ENCODE peak calls at places on chromosomes 12 and 14, in nine cellular contexts. A is foreskin keratinocyte; J is CD4-positive, CD25-positive, alpha-beta regulatory T cell; D is left cardiac atrium; O is astrocyte; T is NCI-H2171; E is stomach; K is Karpas-422; Z is myocyte. P is an unnamed sample.

GRCh38 chr14:74945852-74946658 is 9.3 kb downstream of the PGF start:
- DNase-seq in A (peak; percentile 45), J (peak; percentile 69), D (peak; percentile 81), O (peak; percentile 22), T (peak; percentile 24), E (peak; percentile 78), K (peak; percentile 97), Z (peak; percentile 84), P (peak; percentile 81)

GRCh38 chr12:71551529-71551928 is 111.9 kb downstream of the LGR5 start:
- DNase-seq in A (no peak), J (no peak), D (no peak), O (peak; percentile 16), T (no peak), E (no peak), K (no peak), Z (peak; percentile 8), P (no peak)

GRCh38 chr14:100649173-100649519 is 61.9 kb upstream of the BEGAIN start:
- DNase-seq in A (peak; percentile 38), J (no peak), D (no peak), O (peak; percentile 69), T (no peak), E (no peak), K (no peak), Z (no peak), P (no peak)

GRCh38 chr14:93804654-93805053 is 16.4 kb upstream of the PRIMA1 start:
- DNase-seq in A (no peak), J (no peak), D (no peak), O (no peak), T (no peak), E (no peak), K (peak; percentile 76), Z (no peak), P (no peak)

GRCh38 chr14:60646202-60646886 is 2.9 kb downstream of the SIX1 start:
- DNase-seq in A (no peak), J (no peak), D (no peak), O (no peak), T (peak; percentile 94), E (no peak), K (no peak), Z (peak; percentile 89), P (peak; percentile 66)

GRCh38 chr14:100636559-100636958 is 49.3 kb upstream of the BEGAIN start:
- DNase-seq in A (no peak), J (no peak), D (no peak), O (no peak), T (no peak), E (no peak), K (no peak), Z (no peak), P (no peak)

GRCh38 chr12:63480186-63480585 is 188.1 kb downstream of the DPY19L2 start:
- DNase-seq in A (no peak), J (no peak), D (no peak), O (no peak), T (no peak), E (no peak), K (no peak), Z (no peak), P (no peak)

GRCh38 chr14:104107611-104108569 is 22.4 kb downstream of the ASPG start:
- DNase-seq in A (peak; percentile 33), J (no peak), D (peak; percentile 22), O (no peak), T (no peak), E (peak; percentile 51), K (no peak), Z (no peak), P (peak; percentile 14)

GRCh38 chr12:44490181-44490580 is 385.9 kb downstream of the NELL2 start:
- DNase-seq in A (no peak), J (no peak), D (no peak), O (no peak), T (no peak), E (no peak), K (no peak), Z (no peak), P (no peak)

GRCh38 chr12:109770861-109771670 is 57.4 kb downstream of the FAM222A start:
- DNase-seq in A (no peak), J (no peak), D (no peak), O (no peak), T (no peak), E (peak; percentile 17), K (no peak), Z (no peak), P (no peak)

GRCh38 chr12:88625316-88625715 is 45.0 kb upstream of the KITLG start:
- DNase-seq in A (no peak), J (no peak), D (no peak), O (no peak), T (no peak), E (no peak), K (no peak), Z (no peak), P (no peak)

GRCh38 chr12:56487448-56488040 is 417 bp downstream of the GLS2 start:
- DNase-seq in A (peak; percentile 11), J (peak; percentile 26), D (peak; percentile 40), O (no peak), T (peak; percentile 64), E (peak; percentile 52), K (no peak), Z (peak; percentile 3), P (no peak)

GRCh38 chr12:124097681-124098080 is 124.7 kb downstream of the ZNF664 start:
- DNase-seq in A (no peak), J (no peak), D (no peak), O (no peak), T (no peak), E (no peak), K (no peak), Z (no peak), P (peak; percentile 34)

GRCh38 chr12:56632701-56633464 is 2.8 kb upstream of the BAZ2A start:
- DNase-seq in A (no peak), J (no peak), D (no peak), O (no peak), T (no peak), E (no peak), K (no peak), Z (no peak), P (no peak)

GRCh38 chr12:39490500-39491276 is 47.8 kb upstream of the KIF21A start:
- DNase-seq in A (peak; percentile 96), J (no peak), D (no peak), O (peak; percentile 67), T (no peak), E (no peak), K (no peak), Z (no peak), P (no peak)

GRCh38 chr14:61308198-61308597 is 13.2 kb upstream of the PRKCH start:
- DNase-seq in A (no peak), J (no peak), D (no peak), O (no peak), T (no peak), E (no peak), K (no peak), Z (no peak), P (no peak)

GRCh38 chr14:70052990-70053389 is 135.8 kb downstream of the SLC8A3 start:
- DNase-seq in A (peak; percentile 28), J (no peak), D (no peak), O (no peak), T (no peak), E (no peak), K (peak; percentile 67), Z (peak; percentile 67), P (peak; percentile 39)

GRCh38 chr12:19893514-19893913 is 454.2 kb downstream of the AEBP2 start:
- DNase-seq in A (peak; percentile 23), J (no peak), D (no peak), O (peak; percentile 48), T (no peak), E (no peak), K (no peak), Z (peak; percentile 28), P (no peak)

GRCh38 chr14:71692496-71692895 is 239.7 kb upstream of the RGS6 start:
- DNase-seq in A (no peak), J (no peak), D (no peak), O (peak; percentile 74), T (no peak), E (no peak), K (no peak), Z (no peak), P (no peak)

GRCh38 chr12:127911289-127911688 is 355.7 kb upstream of the TMEM132C start:
- DNase-seq in A (no peak), J (no peak), D (no peak), O (no peak), T (no peak), E (no peak), K (no peak), Z (no peak), P (no peak)

GRCh38 chr14:105168093-105168420 is 519 bp downstream of the JAG2 start:
- DNase-seq in A (no peak), J (no peak), D (no peak), O (no peak), T (peak; percentile 50), E (no peak), K (no peak), Z (no peak), P (no peak)

GRCh38 chr14:94536836-94537235 is 24.4 kb upstream of the SERPINA4 start:
- DNase-seq in A (peak; percentile 7), J (no peak), D (no peak), O (no peak), T (no peak), E (no peak), K (peak; percentile 93), Z (no peak), P (no peak)